ENCODE peak calls at places on chromosomes 12 and 14, in six cellular contexts. One of them, this sample, is unnamed.

GRCh38 chr12:11653215-11653753 is 3.8 kb downstream of the ETV6 start:
- DNase-seq in activated T-cell treated with anti-CD3 and anti-CD28 coated beads for 4 hours: no peak
- DNase-seq in WTC11: no peak
- DNase-seq in HFF-Myc: no peak
- DNase-seq in NCI-H446: no peak
- DNase-seq in K562: no peak
- DNase-seq in this sample: no peak

GRCh38 chr14:94540031-94540794 is 21.0 kb upstream of the SERPINA4 start:
- DNase-seq in activated T-cell treated with anti-CD3 and anti-CD28 coated beads for 4 hours: no peak
- DNase-seq in WTC11: no peak
- DNase-seq in HFF-Myc: peak; percentile 1
- DNase-seq in NCI-H446: no peak
- DNase-seq in K562: no peak
- DNase-seq in this sample: no peak

GRCh38 chr12:70180140-70180539 is 63.1 kb upstream of the CNOT2 start:
- DNase-seq in activated T-cell treated with anti-CD3 and anti-CD28 coated beads for 4 hours: no peak
- DNase-seq in WTC11: no peak
- DNase-seq in HFF-Myc: no peak
- DNase-seq in NCI-H446: peak; percentile 57
- DNase-seq in K562: no peak
- DNase-seq in this sample: no peak

GRCh38 chr14:75126121-75126544 is 715 bp downstream of the NEK9 start:
- DNase-seq in activated T-cell treated with anti-CD3 and anti-CD28 coated beads for 4 hours: no peak
- DNase-seq in WTC11: no peak
- DNase-seq in HFF-Myc: no peak
- DNase-seq in NCI-H446: no peak
- DNase-seq in K562: no peak
- DNase-seq in this sample: no peak

GRCh38 chr14:55579724-55580400 is at the start of gene KTN1:
- DNase-seq in activated T-cell treated with anti-CD3 and anti-CD28 coated beads for 4 hours: peak; percentile 68
- DNase-seq in WTC11: peak; percentile 72
- DNase-seq in HFF-Myc: no peak
- DNase-seq in NCI-H446: peak; percentile 45
- DNase-seq in K562: peak; percentile 74
- DNase-seq in this sample: peak; percentile 80

GRCh38 chr14:59159169-59159568 is 29.3 kb upstream of the DAAM1 start:
- DNase-seq in activated T-cell treated with anti-CD3 and anti-CD28 coated beads for 4 hours: no peak
- DNase-seq in WTC11: no peak
- DNase-seq in HFF-Myc: no peak
- DNase-seq in NCI-H446: no peak
- DNase-seq in K562: no peak
- DNase-seq in this sample: no peak

GRCh38 chr12:42686514-42687172 is 97.1 kb upstream of the PRICKLE1 start:
- DNase-seq in activated T-cell treated with anti-CD3 and anti-CD28 coated beads for 4 hours: no peak
- DNase-seq in WTC11: no peak
- DNase-seq in HFF-Myc: no peak
- DNase-seq in NCI-H446: no peak
- DNase-seq in K562: no peak
- DNase-seq in this sample: no peak

GRCh38 chr14:73945159-73945670 is 4.7 kb downstream of the FAM161B start:
- DNase-seq in activated T-cell treated with anti-CD3 and anti-CD28 coated beads for 4 hours: no peak
- DNase-seq in WTC11: no peak
- DNase-seq in HFF-Myc: no peak
- DNase-seq in NCI-H446: no peak
- DNase-seq in K562: no peak
- DNase-seq in this sample: no peak

GRCh38 chr12:107762874-107763273 is 1.9 kb upstream of the PRDM4 start:
- DNase-seq in activated T-cell treated with anti-CD3 and anti-CD28 coated beads for 4 hours: no peak
- DNase-seq in WTC11: no peak
- DNase-seq in HFF-Myc: no peak
- DNase-seq in NCI-H446: no peak
- DNase-seq in K562: no peak
- DNase-seq in this sample: no peak

GRCh38 chr12:33596061-33596460 is 156.4 kb upstream of the SYT10 start:
- DNase-seq in activated T-cell treated with anti-CD3 and anti-CD28 coated beads for 4 hours: no peak
- DNase-seq in WTC11: no peak
- DNase-seq in HFF-Myc: no peak
- DNase-seq in NCI-H446: no peak
- DNase-seq in K562: no peak
- DNase-seq in this sample: no peak

GRCh38 chr12:38516418-38516817 is 199.8 kb downstream of the ALG10B start:
- DNase-seq in activated T-cell treated with anti-CD3 and anti-CD28 coated beads for 4 hours: no peak
- DNase-seq in WTC11: no peak
- DNase-seq in HFF-Myc: no peak
- DNase-seq in NCI-H446: no peak
- DNase-seq in K562: no peak
- DNase-seq in this sample: no peak

GRCh38 chr14:34853041-34853440 is 22.1 kb downstream of the BAZ1A start:
- DNase-seq in activated T-cell treated with anti-CD3 and anti-CD28 coated beads for 4 hours: no peak
- DNase-seq in WTC11: no peak
- DNase-seq in HFF-Myc: no peak
- DNase-seq in NCI-H446: no peak
- DNase-seq in K562: no peak
- DNase-seq in this sample: no peak

GRCh38 chr12:227923-228845 is 14.2 kb upstream of the SLC6A12 start:
- DNase-seq in activated T-cell treated with anti-CD3 and anti-CD28 coated beads for 4 hours: no peak
- DNase-seq in WTC11: no peak
- DNase-seq in HFF-Myc: no peak
- DNase-seq in NCI-H446: no peak
- DNase-seq in K562: no peak
- DNase-seq in this sample: no peak

GRCh38 chr12:22812531-22812930 is 187.6 kb downstream of the ETNK1 start:
- DNase-seq in activated T-cell treated with anti-CD3 and anti-CD28 coated beads for 4 hours: no peak
- DNase-seq in WTC11: no peak
- DNase-seq in HFF-Myc: no peak
- DNase-seq in NCI-H446: no peak
- DNase-seq in K562: no peak
- DNase-seq in this sample: no peak

GRCh38 chr14:100417466-100417865 is 94.3 kb downstream of the SLC25A47 start:
- DNase-seq in activated T-cell treated with anti-CD3 and anti-CD28 coated beads for 4 hours: no peak
- DNase-seq in WTC11: peak; percentile 79
- DNase-seq in HFF-Myc: peak; percentile 76
- DNase-seq in NCI-H446: no peak
- DNase-seq in K562: peak; percentile 69
- DNase-seq in this sample: peak; percentile 47

GRCh38 chr12:56032006-56032405 is 9.7 kb upstream of the RPS26 start:
- DNase-seq in activated T-cell treated with anti-CD3 and anti-CD28 coated beads for 4 hours: no peak
- DNase-seq in WTC11: no peak
- DNase-seq in HFF-Myc: no peak
- DNase-seq in NCI-H446: no peak
- DNase-seq in K562: no peak
- DNase-seq in this sample: no peak

GRCh38 chr14:69887740-69888657 is 8.8 kb downstream of the SMOC1 start:
- DNase-seq in activated T-cell treated with anti-CD3 and anti-CD28 coated beads for 4 hours: no peak
- DNase-seq in WTC11: no peak
- DNase-seq in HFF-Myc: no peak
- DNase-seq in NCI-H446: no peak
- DNase-seq in K562: no peak
- DNase-seq in this sample: peak; percentile 37

GRCh38 chr12:66130267-66131066 is at the start of gene LLPH:
- DNase-seq in activated T-cell treated with anti-CD3 and anti-CD28 coated beads for 4 hours: peak; percentile 87
- DNase-seq in WTC11: peak; percentile 86
- DNase-seq in HFF-Myc: peak; percentile 35
- DNase-seq in NCI-H446: peak; percentile 51
- DNase-seq in K562: peak; percentile 84
- DNase-seq in this sample: peak; percentile 63

GRCh38 chr12:28937196-28937595 is 211.9 kb upstream of the FAR2 start:
- DNase-seq in activated T-cell treated with anti-CD3 and anti-CD28 coated beads for 4 hours: no peak
- DNase-seq in WTC11: no peak
- DNase-seq in HFF-Myc: no peak
- DNase-seq in NCI-H446: no peak
- DNase-seq in K562: no peak
- DNase-seq in this sample: no peak

This sample was measured in HuH-7.5.